ENCODE peak calls at places on chromosome 16, in seven cellular contexts. U is H1, Q is K562, F is GM12878, Y is SK-N-SH, M is HCT116, H is HepG2. Z is an unnamed sample.

GRCh38 chr16:73095142-73095791 is 47.3 kb upstream of the ZFHX3 start:
- DNase-seq in U (no peak), Q (no peak), F (no peak), Y (peak; percentile 41), M (no peak), H (no peak), Z (no peak)

GRCh38 chr16:1037023-1037933 is 35.3 kb upstream of the SSTR5 start:
- DNase-seq in U (no peak), Q (no peak), F (no peak), Y (no peak), M (no peak), H (no peak), Z (no peak)

GRCh38 chr16:47204736-47205499 is 61.2 kb upstream of the NETO2 start:
- DNase-seq in U (no peak), Q (no peak), F (no peak), Y (no peak), M (no peak), H (no peak), Z (peak; percentile 3)

GRCh38 chr16:88534731-88535141 is 35.5 kb upstream of the ZC3H18 start:
- DNase-seq in U (no peak), Q (no peak), F (no peak), Y (no peak), M (peak; percentile 24), H (no peak), Z (peak; percentile 74)

GRCh38 chr16:375927-376816 is 5.6 kb downstream of the PGAP6 start:
- DNase-seq in U (no peak), Q (no peak), F (no peak), Y (no peak), M (no peak), H (no peak), Z (no peak)

GRCh38 chr16:65071371-65072311 is 50.2 kb downstream of the CDH11 start:
- DNase-seq in U (no peak), Q (no peak), F (no peak), Y (no peak), M (no peak), H (no peak), Z (peak; percentile 1)

GRCh38 chr16:52434224-52434623 is 112.7 kb downstream of the TOX3 start:
- DNase-seq in U (no peak), Q (no peak), F (no peak), Y (no peak), M (no peak), H (no peak), Z (no peak)

GRCh38 chr16:24858219-24859041 is 12.7 kb downstream of the SLC5A11 start:
- DNase-seq in U (no peak), Q (peak; percentile 76), F (no peak), Y (no peak), M (no peak), H (peak; percentile 72), Z (peak; percentile 58)

GRCh38 chr16:11319529-11320146 is 25.6 kb upstream of the RMI2 start:
- DNase-seq in U (no peak), Q (no peak), F (no peak), Y (peak; percentile 67), M (no peak), H (peak; percentile 60), Z (peak; percentile 51)

GRCh38 chr16:58010886-58011285 is 9.7 kb downstream of the USB1 start:
- DNase-seq in U (no peak), Q (no peak), F (no peak), Y (no peak), M (no peak), H (no peak), Z (no peak)

GRCh38 chr16:66576306-66576705 is 3.0 kb upstream of the CMTM2 start:
- DNase-seq in U (no peak), Q (no peak), F (no peak), Y (no peak), M (no peak), H (no peak), Z (no peak)

GRCh38 chr16:64481497-64481896 is 640.4 kb downstream of the CDH11 start:
- DNase-seq in U (no peak), Q (no peak), F (no peak), Y (peak; percentile 36), M (no peak), H (no peak), Z (no peak)

GRCh38 chr16:82368041-82368440 is 198.0 kb upstream of the MPHOSPH6 start:
- DNase-seq in U (no peak), Q (peak; percentile 20), F (no peak), Y (peak; percentile 61), M (peak; percentile 38), H (peak; percentile 40), Z (peak; percentile 74)

GRCh38 chr16:83365166-83365565 is 442.6 kb upstream of the HSBP1 start:
- DNase-seq in U (no peak), Q (no peak), F (no peak), Y (no peak), M (no peak), H (no peak), Z (no peak)

GRCh38 chr16:424033-424622 is 1.3 kb upstream of the RAB11FIP3 start:
- DNase-seq in U (no peak), Q (no peak), F (no peak), Y (no peak), M (no peak), H (peak; percentile 30), Z (no peak)

GRCh38 chr16:2213817-2214720 is 571 bp downstream of the PGP start:
- DNase-seq in U (no peak), Q (no peak), F (no peak), Y (peak; percentile 55), M (no peak), H (no peak), Z (no peak)

GRCh38 chr16:64094992-64095579 is 1026.8 kb downstream of the CDH11 start:
- DNase-seq in U (no peak), Q (no peak), F (no peak), Y (no peak), M (no peak), H (no peak), Z (no peak)

GRCh38 chr16:8928467-8928957 is 35.2 kb downstream of the USP7 start:
- DNase-seq in U (no peak), Q (no peak), F (peak; percentile 59), Y (no peak), M (no peak), H (no peak), Z (no peak)

GRCh38 chr16:65113441-65113840 is 8.4 kb downstream of the CDH11 start:
- DNase-seq in U (no peak), Q (no peak), F (no peak), Y (no peak), M (no peak), H (no peak), Z (no peak)

GRCh38 chr16:66988197-66988788 is at the start of gene CES4A:
- DNase-seq in U (no peak), Q (no peak), F (no peak), Y (no peak), M (no peak), H (peak; percentile 49), Z (no peak)

GRCh38 chr16:3266873-3267537 is 10.6 kb upstream of the MEFV start:
- DNase-seq in U (no peak), Q (no peak), F (no peak), Y (peak; percentile 67), M (peak; percentile 29), H (peak; percentile 58), Z (peak; percentile 74)

GRCh38 chr16:67248401-67249177 is at the start of gene SLC9A5:
- DNase-seq in U (no peak), Q (peak; percentile 66), F (no peak), Y (peak; percentile 86), M (no peak), H (no peak), Z (peak; percentile 46)

GRCh38 chr16:28494141-28494851 is at the start of gene APOBR:
- DNase-seq in U (no peak), Q (peak; percentile 30), F (peak; percentile 83), Y (no peak), M (no peak), H (no peak), Z (no peak)

GRCh38 chr16:48165961-48166578 is 10.3 kb upstream of the ABCC12 start:
- DNase-seq in U (no peak), Q (no peak), F (no peak), Y (no peak), M (no peak), H (peak; percentile 69), Z (no peak)

GRCh38 chr16:21263640-21264211 is 14.4 kb downstream of the CRYM start:
- DNase-seq in U (no peak), Q (no peak), F (peak; percentile 48), Y (peak; percentile 79), M (no peak), H (peak; percentile 81), Z (no peak)

GRCh38 chr16:59905131-59905530 is 1171.0 kb upstream of the GOT2 start:
- DNase-seq in U (no peak), Q (no peak), F (no peak), Y (no peak), M (no peak), H (no peak), Z (no peak)

DNA sequence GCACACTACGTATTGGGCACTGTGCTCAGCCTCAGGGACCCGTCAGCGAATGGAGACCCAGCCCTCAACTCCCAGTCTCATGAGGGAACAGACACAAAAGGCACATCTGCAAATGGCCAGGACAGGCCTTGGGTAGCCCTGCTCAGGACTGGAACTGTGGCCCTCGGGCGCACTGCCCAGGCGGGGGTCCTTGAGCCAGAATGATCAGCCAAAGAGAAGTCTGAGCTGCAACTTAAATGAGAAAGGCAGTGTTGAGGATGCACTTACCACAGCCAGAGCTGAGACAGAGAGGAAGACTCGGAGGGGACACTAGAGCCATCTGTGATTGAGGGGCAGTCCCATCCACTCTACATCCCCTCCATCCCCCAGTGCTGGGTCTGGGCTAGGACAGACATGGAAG is 117.3 kb downstream of the C16orf95 start:
- DNase-seq in U (no peak), Q (no peak), F (no peak), Y (no peak), M (no peak), H (no peak), Z (no peak)
- TF ChIP-seq JUND in U (no peak), Q (no peak), F (no peak), Y (no peak), M (no peak), H (no peak), Z (no peak)

DNA sequence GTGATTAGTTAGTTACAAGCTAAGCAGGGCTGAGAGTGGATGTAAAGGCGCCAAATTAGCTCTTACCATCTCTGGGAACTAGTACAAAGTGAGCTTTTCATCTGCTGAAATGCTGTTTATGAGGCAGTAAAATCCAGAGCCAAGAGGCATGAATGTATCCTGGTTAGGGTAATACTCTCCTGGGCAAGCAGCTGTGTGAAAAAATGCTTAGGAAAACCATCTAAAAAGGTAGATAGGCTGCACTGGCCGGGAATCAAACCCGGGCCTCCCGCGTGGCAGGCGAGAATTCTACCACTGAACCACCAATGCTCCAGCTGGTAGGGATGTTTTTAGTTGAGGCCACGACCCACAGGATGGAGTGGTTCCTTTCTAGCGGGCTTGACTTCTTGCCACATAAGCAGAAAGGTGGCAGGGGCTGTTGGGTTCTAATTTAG is 23.0 kb downstream of the VAC14 start:
- DNase-seq in U (no peak), Q (no peak), F (no peak), Y (no peak), M (no peak), H (no peak), Z (no peak)
- TF ChIP-seq JUND in U (no peak), Q (no peak), F (no peak), Y (no peak), M (no peak), H (no peak), Z (no peak)

GRCh38 chr16:79380990-79381389 is 219.5 kb downstream of the MAF start:
- DNase-seq in U (no peak), Q (no peak), F (no peak), Y (peak; percentile 54), M (no peak), H (no peak), Z (no peak)
- TF ChIP-seq JUND in U (no peak), Q (no peak), F (no peak), Y (no peak), M (no peak), H (no peak), Z (no peak)

GRCh38 chr16:85689950-85690320 is 1.2 kb upstream of the GINS2 start:
- DNase-seq in U (no peak), Q (no peak), F (no peak), Y (no peak), M (no peak), H (no peak), Z (no peak)
- TF ChIP-seq JUND in U (no peak), Q (no peak), F (no peak), Y (no peak), M (no peak), H (no peak), Z (no peak)

Z was measured in T47D.